ENCODE peak calls at places on chromosomes 7 and 10, in six cellular contexts. D, Q, J, U, Z and C are unnamed samples.

GRCh38 chr10:13890617-13891541 is 304.1 kb downstream of the PRPF18 start:
- DNase-seq in D (no peak), Q (no peak), J (no peak), U (peak; percentile 20), Z (peak; percentile 80), C (peak; percentile 64)

GRCh38 chr7:92643821-92644220 is 53.6 kb upstream of the FAM133B start:
- DNase-seq in D (no peak), Q (no peak), J (no peak), U (no peak), Z (no peak), C (no peak)

GRCh38 chr10:114634607-114634974 is 23.5 kb downstream of the ABLIM1 start:
- DNase-seq in D (no peak), Q (peak; percentile 54), J (peak; percentile 96), U (peak; percentile 89), Z (peak; percentile 98), C (peak; percentile 14)

GRCh38 chr7:50648076-50648475 is 82.9 kb upstream of the DDC start:
- DNase-seq in D (no peak), Q (no peak), J (no peak), U (no peak), Z (no peak), C (no peak)

GRCh38 chr7:50667338-50667737 is 102.1 kb upstream of the DDC start:
- DNase-seq in D (no peak), Q (peak; percentile 49), J (no peak), U (no peak), Z (peak; percentile 31), C (no peak)

GRCh38 chr7:129751916-129752315 is 140.4 kb downstream of the NRF1 start:
- DNase-seq in D (no peak), Q (no peak), J (no peak), U (no peak), Z (no peak), C (no peak)

GRCh38 chr10:595473-595872 is 94.0 kb downstream of the DIP2C start:
- DNase-seq in D (no peak), Q (no peak), J (no peak), U (no peak), Z (no peak), C (no peak)

GRCh38 chr10:66747451-66747850 is 178.4 kb upstream of the LRRTM3 start:
- DNase-seq in D (no peak), Q (no peak), J (peak; percentile 97), U (peak; percentile 5), Z (peak; percentile 81), C (no peak)

GRCh38 chr7:140078392-140078791 is 15.6 kb upstream of the PARP12 start:
- DNase-seq in D (no peak), Q (no peak), J (no peak), U (no peak), Z (no peak), C (no peak)

GRCh38 chr7:132639983-132640382 is 63.7 kb upstream of the PLXNA4 start:
- DNase-seq in D (no peak), Q (no peak), J (no peak), U (peak; percentile 20), Z (no peak), C (no peak)

GRCh38 chr7:149620961-149621360 is 123.4 kb upstream of the ZNF746 start:
- DNase-seq in D (no peak), Q (no peak), J (no peak), U (no peak), Z (no peak), C (no peak)

GRCh38 chr10:12503311-12503710 is 154.0 kb downstream of the CAMK1D start:
- DNase-seq in D (peak; percentile 72), Q (no peak), J (no peak), U (peak; percentile 33), Z (no peak), C (peak; percentile 26)

GRCh38 chr10:89553064-89553734 is 17.8 kb upstream of the SLC16A12 start:
- DNase-seq in D (no peak), Q (no peak), J (peak; percentile 75), U (peak; percentile 56), Z (peak; percentile 97), C (peak; percentile 18)

GRCh38 chr10:22620140-22620857 is 94.1 kb downstream of the PIP4K2A start:
- DNase-seq in D (no peak), Q (peak; percentile 78), J (peak; percentile 93), U (no peak), Z (peak; percentile 97), C (peak; percentile 64)

GRCh38 chr10:132929953-132930640 is 12.3 kb downstream of the CFAP46 start:
- DNase-seq in D (no peak), Q (no peak), J (no peak), U (no peak), Z (no peak), C (no peak)

GRCh38 chr10:78727251-78727650 is 341.5 kb upstream of the ZMIZ1 start:
- DNase-seq in D (no peak), Q (no peak), J (no peak), U (no peak), Z (no peak), C (no peak)

GRCh38 chr10:46091080-46091833 is 45.2 kb upstream of the MSMB start:
- DNase-seq in D (no peak), Q (no peak), J (no peak), U (no peak), Z (no peak), C (no peak)

GRCh38 chr10:124574456-124575070 is 112.9 kb downstream of the LHPP start:
- DNase-seq in D (no peak), Q (no peak), J (no peak), U (no peak), Z (no peak), C (no peak)

GRCh38 chr10:107583974-107584373 is 419.5 kb upstream of the SORCS1 start:
- DNase-seq in D (no peak), Q (no peak), J (no peak), U (no peak), Z (peak; percentile 21), C (no peak)

GRCh38 chr10:113018034-113018433 is 68.0 kb downstream of the TCF7L2 start:
- DNase-seq in D (no peak), Q (no peak), J (no peak), U (no peak), Z (no peak), C (no peak)

GRCh38 chr7:114081606-114082425 is 163.0 kb upstream of the PPP1R3A start:
- DNase-seq in D (peak; percentile 24), Q (no peak), J (peak; percentile 82), U (peak; percentile 54), Z (peak; percentile 53), C (peak; percentile 88)

GRCh38 chr10:79927111-79927828 is 21.6 kb downstream of the SFTPD start:
- DNase-seq in D (no peak), Q (peak; percentile 37), J (no peak), U (no peak), Z (no peak), C (no peak)

GRCh38 chr7:32502656-32503189 is 7.4 kb downstream of the AVL9 start:
- DNase-seq in D (no peak), Q (no peak), J (no peak), U (no peak), Z (no peak), C (no peak)

GRCh38 chr10:71638087-71638576 is 81.4 kb downstream of the C10orf105 start:
- DNase-seq in D (no peak), Q (no peak), J (no peak), U (peak; percentile 73), Z (no peak), C (no peak)